ENCODE peak calls at places on chromosome 18, in ten cellular contexts. W is endothelial cell of umbilical vein; U is body of pancreas; K is lung; J is kidney; G is right cardiac atrium; E is stomach; L is astrocyte; Y is GDM1; V is stimulated activated CD8-positive, alpha-beta memory T cell treated with anti-CD3 and anti-CD28 coated beads, Interleukin-12 subunit alpha, Interleukin-12 subunit beta, amount 100 ng/mL, for 4 hours. A is an unnamed sample.

GRCh38 chr18:50277935-50278334 is 3.4 kb downstream of the MBD1 start:
- DNase-seq in W (no peak), U (no peak), K (no peak), J (no peak), G (no peak), E (no peak), L (peak), Y (no peak), V (no peak), A (no peak)

GRCh38 chr18:3248670-3249359 is 1.2 kb downstream of the MYL12A start:
- DNase-seq in W (peak), U (peak), K (peak), J (no peak), G (no peak), E (no peak), L (peak), Y (no peak), V (no peak), A (no peak)

GRCh38 chr18:70289351-70290330 is 796 bp downstream of the SOCS6 start:
- DNase-seq in W (peak), U (peak), K (no peak), J (peak), G (peak), E (peak), L (no peak), Y (peak), V (no peak), A (peak)

GRCh38 chr18:28439870-28440269 is 262.9 kb upstream of the CDH2 start:
- DNase-seq in W (no peak), U (no peak), K (no peak), J (no peak), G (no peak), E (no peak), L (peak), Y (no peak), V (no peak), A (no peak)

GRCh38 chr18:37222383-37223378 is 342.9 kb downstream of the CELF4 start:
- DNase-seq in W (no peak), U (no peak), K (no peak), J (no peak), G (no peak), E (no peak), L (no peak), Y (no peak), V (no peak), A (no peak)

GRCh38 chr18:13165636-13166423 is 52.7 kb upstream of the LDLRAD4 start:
- DNase-seq in W (no peak), U (no peak), K (no peak), J (no peak), G (no peak), E (no peak), L (no peak), Y (no peak), V (no peak), A (no peak)

GRCh38 chr18:39215920-39216319 is 1650.3 kb upstream of the CELF4 start:
- DNase-seq in W (no peak), U (no peak), K (no peak), J (no peak), G (no peak), E (no peak), L (no peak), Y (no peak), V (no peak), A (no peak)

GRCh38 chr18:1464444-1465217 is 560.0 kb downstream of the ADCYAP1 start:
- DNase-seq in W (no peak), U (no peak), K (no peak), J (no peak), G (no peak), E (no peak), L (no peak), Y (no peak), V (no peak), A (no peak)

GRCh38 chr18:23207994-23208393 is 72.7 kb downstream of the CABLES1 start:
- DNase-seq in W (no peak), U (no peak), K (no peak), J (no peak), G (no peak), E (no peak), L (no peak), Y (no peak), V (no peak), A (no peak)

GRCh38 chr18:44060197-44060596 is 620.5 kb upstream of the SETBP1 start:
- DNase-seq in W (no peak), U (no peak), K (no peak), J (peak), G (peak), E (no peak), L (no peak), Y (no peak), V (no peak), A (no peak)

GRCh38 chr18:43692291-43692690 is 415.0 kb upstream of the SYT4 start:
- DNase-seq in W (no peak), U (no peak), K (no peak), J (no peak), G (no peak), E (no peak), L (peak), Y (no peak), V (no peak), A (no peak)

GRCh38 chr18:75491361-75491760 is 63.9 kb upstream of the SMIM21 start:
- DNase-seq in W (no peak), U (no peak), K (no peak), J (no peak), G (no peak), E (no peak), L (peak), Y (no peak), V (no peak), A (no peak)

GRCh38 chr18:8029731-8030130 is 462.6 kb downstream of the PTPRM start:
- DNase-seq in W (no peak), U (no peak), K (no peak), J (no peak), G (no peak), E (no peak), L (no peak), Y (no peak), V (no peak), A (no peak)

GRCh38 chr18:833197-833596 is 21.2 kb upstream of the YES1 start:
- DNase-seq in W (no peak), U (no peak), K (no peak), J (no peak), G (no peak), E (no peak), L (no peak), Y (no peak), V (no peak), A (no peak)

GRCh38 chr18:45734505-45734904 is 10.5 kb downstream of the SLC14A1 start:
- DNase-seq in W (no peak), U (no peak), K (no peak), J (no peak), G (no peak), E (no peak), L (no peak), Y (no peak), V (no peak), A (no peak)

GRCh38 chr18:48573632-48574293 is 34.9 kb downstream of the CTIF start:
- DNase-seq in W (no peak), U (no peak), K (no peak), J (peak), G (no peak), E (no peak), L (no peak), Y (no peak), V (no peak), A (no peak)

GRCh38 chr18:26655010-26655613 is 106.8 kb upstream of the KCTD1 start:
- DNase-seq in W (peak), U (no peak), K (no peak), J (no peak), G (no peak), E (no peak), L (peak), Y (no peak), V (no peak), A (no peak)

GRCh38 chr18:8794133-8794986 is 89.0 kb downstream of the MTCL1 start:
- DNase-seq in W (peak), U (no peak), K (no peak), J (no peak), G (no peak), E (no peak), L (peak), Y (no peak), V (no peak), A (no peak)

GRCh38 chr18:44742741-44743311 is 62.1 kb downstream of the SETBP1 start:
- DNase-seq in W (no peak), U (peak), K (no peak), J (no peak), G (peak), E (no peak), L (peak), Y (no peak), V (no peak), A (peak)

GRCh38 chr18:45686892-45687611 is 36.9 kb upstream of the SLC14A1 start:
- DNase-seq in W (no peak), U (peak), K (peak), J (peak), G (no peak), E (no peak), L (no peak), Y (peak), V (peak), A (no peak)

GRCh38 chr18:23752796-23753195 is 63.5 kb downstream of the LAMA3 start:
- DNase-seq in W (no peak), U (no peak), K (no peak), J (no peak), G (no peak), E (no peak), L (no peak), Y (no peak), V (no peak), A (no peak)

GRCh38 chr18:34494359-34494696 is 215.8 kb upstream of the DTNA start:
- DNase-seq in W (peak), U (peak), K (no peak), J (peak), G (peak), E (no peak), L (no peak), Y (no peak), V (no peak), A (peak)